ENCODE peak calls at places on chromosomes 6 and 20, in ten cellular contexts. B is right cardiac atrium; U is SK-N-SH; D is fibroblast of the aortic adventitia; N is HEK293T; J is stimulated activated CD8-positive, alpha-beta memory T cell treated with anti-CD3 and anti-CD28 coated beads, Interleukin-2, amount 100 ng/mL, for 48 hours; X is tibial nerve; L is A172; Z is NCI-H510A treated with DMSO at 0.1 percent for 48 hours; I is choroid plexus epithelial cell. C is an unnamed sample.

GRCh38 chr6:123803862-123804681 is at the start of gene NKAIN2:
- DNase-seq in D (no peak), L (no peak), J (no peak), X (no peak), Z (peak; percentile 54), N (peak; percentile 69), I (peak; percentile 12), U (no peak), B (peak; percentile 32), C (no peak)

GRCh38 chr6:12327391-12327790 is 37.2 kb downstream of the EDN1 start:
- DNase-seq in U (no peak), J (no peak), I (no peak), L (peak; percentile 65), X (no peak), Z (no peak), N (no peak), B (no peak), D (peak; percentile 28), C (no peak)

GRCh38 chr6:166192557-166192956 is 24.9 kb upstream of the TBXT start:
- DNase-seq in J (no peak), Z (no peak), L (no peak), U (no peak), D (no peak), B (no peak), N (no peak), I (no peak), X (no peak), C (no peak)

GRCh38 chr6:138690975-138691594 is 82.5 kb upstream of the CCDC28A start:
- DNase-seq in B (no peak), I (no peak), X (no peak), D (no peak), U (no peak), Z (no peak), N (no peak), J (no peak), L (no peak), C (no peak)

GRCh38 chr6:25462235-25462897 is 183.2 kb downstream of the CARMIL1 start:
- DNase-seq in J (no peak), L (no peak), D (no peak), X (no peak), Z (no peak), N (no peak), I (no peak), U (no peak), B (no peak), C (no peak)

GRCh38 chr20:33130553-33130952 is 37.4 kb upstream of the BPIFA2 start:
- DNase-seq in J (no peak), X (no peak), Z (no peak), B (peak; percentile 25), I (no peak), L (no peak), D (peak; percentile 40), U (no peak), N (no peak), C (no peak)

GRCh38 chr20:32989507-32990283 is 14.5 kb downstream of the SUN5 start:
- DNase-seq in B (no peak), D (no peak), N (no peak), Z (no peak), X (no peak), L (no peak), I (no peak), J (no peak), U (no peak), C (no peak)

GRCh38 chr6:21022343-21023107 is 488.3 kb downstream of the CDKAL1 start:
- DNase-seq in Z (peak; percentile 97), B (no peak), U (no peak), D (peak; percentile 86), L (peak; percentile 76), X (no peak), N (peak; percentile 21), I (peak; percentile 40), J (no peak), C (no peak)

GRCh38 chr6:166484863-166485262 is 101.6 kb downstream of the RAMACL start:
- DNase-seq in X (no peak), I (no peak), Z (no peak), D (no peak), J (no peak), U (no peak), B (no peak), N (no peak), L (no peak), C (no peak)

GRCh38 chr6:163814494-163815364 is 400.2 kb downstream of the QKI start:
- DNase-seq in I (peak; percentile 60), B (no peak), D (peak; percentile 54), J (no peak), X (no peak), N (no peak), U (no peak), Z (no peak), L (peak; percentile 78), C (no peak)

GRCh38 chr6:134031696-134032255 is 20.6 kb downstream of the SLC2A12 start:
- DNase-seq in I (peak; percentile 72), B (no peak), J (no peak), U (no peak), Z (no peak), L (no peak), N (no peak), D (peak; percentile 54), X (no peak), C (no peak)

GRCh38 chr6:35452186-35453090 is at the start of gene FANCE:
- DNase-seq in D (peak; percentile 86), X (peak; percentile 95), U (peak; percentile 98), B (peak; percentile 94), L (peak; percentile 71), J (peak; percentile 96), N (peak; percentile 95), I (peak; percentile 95), Z (peak; percentile 96), C (peak; percentile 100)

GRCh38 chr20:34515484-34516037 is 661 bp upstream of the DYNLRB1 start:
- DNase-seq in Z (peak; percentile 83), B (peak; percentile 35), I (peak; percentile 75), D (no peak), X (no peak), J (peak; percentile 41), U (peak; percentile 69), L (no peak), N (peak; percentile 67), C (peak; percentile 82)

GRCh38 chr6:113854531-113855499 is 2.3 kb upstream of the MARCKS start:
- DNase-seq in N (peak; percentile 69), I (peak; percentile 82), U (peak; percentile 92), L (peak; percentile 70), B (peak; percentile 72), Z (peak; percentile 16), J (no peak), X (peak; percentile 48), D (peak; percentile 75), C (no peak)

GRCh38 chr6:124989136-124989983 is 27.1 kb downstream of the RNF217 start:
- DNase-seq in D (no peak), X (no peak), Z (no peak), J (no peak), I (no peak), U (no peak), B (no peak), N (no peak), L (no peak), C (no peak)

GRCh38 chr20:46251211-46251673 is 57.1 kb downstream of the CDH22 start:
- DNase-seq in I (no peak), X (no peak), N (no peak), J (no peak), L (no peak), D (no peak), B (no peak), Z (no peak), U (no peak), C (no peak)

GRCh38 chr20:49356676-49357075 is 78.8 kb upstream of the ZNFX1 start:
- DNase-seq in N (no peak), B (no peak), X (no peak), U (no peak), L (no peak), D (no peak), Z (peak; percentile 46), I (no peak), J (no peak), C (no peak)

GRCh38 chr6:120871416-120872261 is 462.6 kb downstream of the TBC1D32 start:
- DNase-seq in B (no peak), J (no peak), D (no peak), N (no peak), Z (peak; percentile 25), I (no peak), X (no peak), L (no peak), U (peak; percentile 27), C (no peak)

GRCh38 chr20:40991181-40991889 is 37.3 kb upstream of the TOP1 start:
- DNase-seq in U (no peak), D (no peak), I (peak; percentile 27), B (no peak), Z (no peak), X (no peak), J (no peak), L (no peak), N (no peak), C (peak; percentile 53)

GRCh38 chr6:15066433-15067337 is 179.2 kb upstream of the JARID2 start:
- DNase-seq in L (peak; percentile 85), Z (no peak), N (no peak), B (peak; percentile 47), U (no peak), I (peak; percentile 82), D (peak; percentile 45), X (no peak), J (no peak), C (no peak)

GRCh38 chr6:46170357-46171289 is at the start of gene ENPP5:
- DNase-seq in X (peak; percentile 25), J (peak; percentile 59), D (no peak), Z (peak; percentile 98), B (peak; percentile 77), U (peak; percentile 44), I (peak; percentile 9), L (no peak), N (peak; percentile 89), C (peak; percentile 87)

GRCh38 chr6:19472168-19472567 is 365.0 kb upstream of the ID4 start:
- DNase-seq in N (no peak), X (no peak), U (no peak), B (no peak), L (peak; percentile 91), I (peak; percentile 100), J (no peak), D (peak; percentile 91), Z (no peak), C (no peak)

GRCh38 chr6:167394330-167394729 is 69.4 kb downstream of the TTLL2 start:
- DNase-seq in B (no peak), L (no peak), I (no peak), Z (no peak), U (no peak), N (no peak), D (peak; percentile 6), J (no peak), X (no peak), C (no peak)

C was measured in stimulated activated effector memory CD8-positive, alpha-beta T cell treated with anti-CD3 and anti-CD28 coated beads, Interleukin-12 subunit alpha, Interleukin-12 subunit beta, amount 100 ng/mL, for 72 hours.